ENCODE peak calls at places on chromosomes 13 and 19, in eight cellular contexts. R, X, I, V, D, Z, W and B are unnamed samples.

GRCh38 chr19:12611361-12611699 is 610 bp downstream of the ZNF791 start:
- DNase-seq in R (peak), X (peak), I (peak), V (peak), D (peak), Z (peak), W (no peak), B (peak)

GRCh38 chr19:16460454-16460853 is 11.3 kb downstream of the EPS15L1 start:
- DNase-seq in R (no peak), X (no peak), I (no peak), V (no peak), D (no peak), Z (no peak), W (no peak), B (no peak)

GRCh38 chr19:47268028-47268427 is 6.7 kb upstream of the INAFM1 start:
- DNase-seq in R (no peak), X (no peak), I (no peak), V (no peak), D (no peak), Z (no peak), W (no peak), B (no peak)

GRCh38 chr19:56282809-56283208 is 10.3 kb downstream of the EDDM13 start:
- DNase-seq in R (no peak), X (no peak), I (no peak), V (no peak), D (no peak), Z (no peak), W (no peak), B (no peak)

GRCh38 chr13:38202730-38203129 is 146.9 kb upstream of the UFM1 start:
- DNase-seq in R (peak), X (no peak), I (no peak), V (no peak), D (no peak), Z (no peak), W (no peak), B (no peak)

GRCh38 chr13:36057041-36057440 is 74.1 kb downstream of the DCLK1 start:
- DNase-seq in R (peak), X (no peak), I (no peak), V (no peak), D (no peak), Z (no peak), W (no peak), B (peak)

GRCh38 chr13:108917581-108917980 is 288.2 kb downstream of the MYO16 start:
- DNase-seq in R (peak), X (no peak), I (no peak), V (no peak), D (no peak), Z (no peak), W (no peak), B (peak)

GRCh38 chr19:47848425-47848824 is 10.6 kb upstream of the TPRX2 start:
- DNase-seq in R (no peak), X (no peak), I (no peak), V (no peak), D (no peak), Z (no peak), W (no peak), B (no peak)

GRCh38 chr19:16328824-16329482 is 4.3 kb downstream of the KLF2 start:
- DNase-seq in R (no peak), X (no peak), I (no peak), V (no peak), D (no peak), Z (no peak), W (no peak), B (no peak)

GRCh38 chr13:26325876-26326275 is 71.9 kb downstream of the CDK8 start:
- DNase-seq in R (peak), X (no peak), I (no peak), V (no peak), D (no peak), Z (no peak), W (no peak), B (peak)

GRCh38 chr13:62185631-62186256 is 770.1 kb upstream of the PCDH20 start:
- DNase-seq in R (no peak), X (no peak), I (no peak), V (no peak), D (no peak), Z (no peak), W (no peak), B (no peak)

GRCh38 chr13:33017410-33017929 is 1.2 kb downstream of the KL start:
- DNase-seq in R (peak), X (peak), I (no peak), V (no peak), D (no peak), Z (no peak), W (no peak), B (peak)

GRCh38 chr19:19900124-19900523 is 622 bp upstream of the ZNF93 start:
- DNase-seq in R (peak), X (no peak), I (no peak), V (no peak), D (no peak), Z (no peak), W (no peak), B (peak)

GRCh38 chr13:101757446-101758039 is 305.1 kb downstream of the ITGBL1 start:
- DNase-seq in R (peak), X (no peak), I (peak), V (peak), D (no peak), Z (no peak), W (no peak), B (peak)

GRCh38 chr19:51687791-51688664 is 5.1 kb upstream of the SPACA6 start:
- DNase-seq in R (peak), X (peak), I (no peak), V (no peak), D (peak), Z (peak), W (no peak), B (peak)

GRCh38 chr13:98873377-98874028 is 104.4 kb downstream of the DOCK9 start:
- DNase-seq in R (no peak), X (no peak), I (no peak), V (no peak), D (no peak), Z (no peak), W (no peak), B (no peak)

GRCh38 chr13:110520431-110521295 is 40.9 kb downstream of the RAB20 start:
- DNase-seq in R (peak), X (peak), I (peak), V (no peak), D (peak), Z (peak), W (no peak), B (peak)

GRCh38 chr19:896434-896833 is 3.1 kb downstream of the RNU6-9 start:
- DNase-seq in R (no peak), X (no peak), I (no peak), V (no peak), D (no peak), Z (no peak), W (no peak), B (no peak)

GRCh38 chr19:48474084-48474592 is 5.0 kb downstream of the CYTH2 start:
- DNase-seq in R (no peak), X (no peak), I (no peak), V (no peak), D (no peak), Z (no peak), W (no peak), B (no peak)

GRCh38 chr13:113552786-113553540 is 31.6 kb upstream of the TFDP1 start:
- DNase-seq in R (no peak), X (no peak), I (no peak), V (no peak), D (no peak), Z (no peak), W (no peak), B (no peak)

GRCh38 chr19:3625996-3626472 is 556 bp downstream of the CACTIN start:
- DNase-seq in R (no peak), X (no peak), I (no peak), V (no peak), D (no peak), Z (no peak), W (no peak), B (no peak)

GRCh38 chr19:49780861-49781260 is 14.1 kb downstream of the AP2A1 start:
- DNase-seq in R (no peak), X (no peak), I (no peak), V (no peak), D (no peak), Z (no peak), W (no peak), B (no peak)

GRCh38 chr19:34904521-34904845 is 22.2 kb upstream of the ZNF30 start:
- DNase-seq in R (no peak), X (no peak), I (no peak), V (no peak), D (no peak), Z (no peak), W (no peak), B (no peak)

GRCh38 chr19:1929051-1929742 is 11.8 kb upstream of the CSNK1G2 start:
- DNase-seq in R (peak), X (peak), I (peak), V (peak), D (no peak), Z (no peak), W (peak), B (peak)

GRCh38 chr19:1267441-1268391 is 1.4 kb upstream of the CIRBP start:
- DNase-seq in R (peak), X (no peak), I (no peak), V (no peak), D (no peak), Z (no peak), W (no peak), B (no peak)

GRCh38 chr13:46348976-46349375 is 38.1 kb downstream of the RUBCNL start:
- DNase-seq in R (peak), X (no peak), I (no peak), V (no peak), D (no peak), Z (no peak), W (no peak), B (peak)

GRCh38 chr13:30138511-30138910 is 168.8 kb downstream of the KATNAL1 start:
- DNase-seq in R (no peak), X (no peak), I (no peak), V (no peak), D (no peak), Z (no peak), W (no peak), B (no peak)

GRCh38 chr13:52130641-52131040 is 1.8 kb upstream of the NEK5 start:
- DNase-seq in R (no peak), X (no peak), I (no peak), V (no peak), D (no peak), Z (no peak), W (no peak), B (no peak)

GRCh38 chr13:105825071-105825470 is 710.4 kb downstream of the EFNB2 start:
- DNase-seq in R (no peak), X (no peak), I (no peak), V (no peak), D (no peak), Z (no peak), W (no peak), B (peak)

GRCh38 chr19:10587022-10587838 is at the start of gene AP1M2:
- DNase-seq in R (no peak), X (no peak), I (no peak), V (no peak), D (no peak), Z (no peak), W (no peak), B (no peak)

GRCh38 chr19:5536337-5536894 is 31.3 kb downstream of the TINCR start:
- DNase-seq in R (peak), X (peak), I (peak), V (peak), D (no peak), Z (peak), W (no peak), B (peak)

GRCh38 chr13:83211301-83211700 is 671.0 kb downstream of the SLITRK1 start:
- DNase-seq in R (peak), X (no peak), I (no peak), V (no peak), D (no peak), Z (no peak), W (no peak), B (no peak)

GRCh38 chr13:38954291-38954690 is 36.3 kb downstream of the STOML3 start:
- DNase-seq in R (peak), X (no peak), I (no peak), V (no peak), D (no peak), Z (no peak), W (no peak), B (no peak)